ENCODE peak calls at places on chromosomes 16 and 17, in seven cellular contexts. D is left ventricle myocardium inferior; F is HCT116; E is psoas muscle; I is cardiac muscle cell; Y is CD4-positive, alpha-beta memory T cell; O is CD8-positive, alpha-beta T cell. H is an unnamed sample. For H3K4me1, the result is how much of the 10 kb centered on the place peaks cover.

GRCh38 chr17:80820331-80820730 is 171.3 kb upstream of the CHMP6 start:
- DNase-seq in D (no peak), F (no peak), E (no peak), I (no peak), Y (no peak), O (no peak), H (no peak)

GRCh38 chr17:65917560-65917959 is 274.4 kb downstream of the CEP112 start:
- DNase-seq in D (no peak), F (no peak), E (no peak), I (no peak), Y (no peak), O (no peak), H (peak)

GRCh38 chr16:84955427-84955826 is 55.9 kb downstream of the ZDHHC7 start:
- DNase-seq in D (no peak), F (no peak), E (no peak), I (no peak), Y (no peak), O (no peak), H (no peak)

GRCh38 chr17:59154335-59154720 is 658 bp downstream of the SKA2 start:
- DNase-seq in D (no peak), F (no peak), E (peak), I (peak), Y (no peak), O (peak), H (peak)

GRCh38 chr16:68764866-68765265 is 27.8 kb downstream of the CDH1 start:
- DNase-seq in D (no peak), F (no peak), E (no peak), I (no peak), Y (peak), O (no peak), H (no peak)

GRCh38 chr16:8936421-8936820 is 27.3 kb downstream of the USP7 start:
- DNase-seq in D (no peak), F (peak), E (no peak), I (no peak), Y (peak), O (peak), H (no peak)

GRCh38 chr17:61735807-61736206 is 127.5 kb downstream of the BRIP1 start:
- DNase-seq in D (no peak), F (no peak), E (no peak), I (no peak), Y (no peak), O (no peak), H (no peak)

GRCh38 chr16:27154573-27155521 is 48.5 kb upstream of the KDM8 start:
- DNase-seq in D (peak), F (peak), E (peak), I (peak), Y (peak), O (peak), H (peak)

GRCh38 chr17:17766351-17767095 is 70.3 kb downstream of the SREBF1 start:
- DNase-seq in D (no peak), F (no peak), E (no peak), I (no peak), Y (no peak), O (peak), H (no peak)

GRCh38 chr16:14455577-14455976 is 174.5 kb downstream of the PARN start:
- DNase-seq in D (no peak), F (peak), E (no peak), I (peak), Y (no peak), O (no peak), H (no peak)

GRCh38 chr17:28946239-28946638 is 5.1 kb downstream of the PHF12 start:
- DNase-seq in D (no peak), F (no peak), E (no peak), I (no peak), Y (no peak), O (no peak), H (no peak)

GRCh38 chr16:19696961-19697360 is 21.1 kb downstream of the KNOP1 start:
- DNase-seq in D (no peak), F (no peak), E (no peak), I (no peak), Y (no peak), O (no peak), H (no peak)

GRCh38 chr16:53052519-53053501 is at the start of gene CHD9NB:
- DNase-seq in D (no peak), F (peak), E (no peak), I (no peak), Y (no peak), O (no peak), H (no peak)

DNA sequence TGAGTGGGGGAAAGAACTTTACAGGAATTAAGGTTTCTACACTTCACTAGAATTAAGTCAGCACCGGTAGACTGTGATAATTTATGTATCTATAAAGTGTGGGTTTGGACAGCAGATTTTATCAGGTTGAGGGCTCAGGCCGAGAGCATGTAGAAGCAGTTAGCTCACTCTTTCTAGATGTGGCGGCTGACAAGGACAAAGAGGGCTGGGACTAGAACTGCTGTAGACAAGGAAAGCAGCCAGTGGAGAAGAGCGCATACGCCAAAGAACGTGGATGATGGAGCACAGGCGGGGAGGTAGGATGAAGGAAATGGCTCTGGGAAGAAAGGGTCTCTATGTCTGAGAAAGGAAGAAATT is 504 bp upstream of the GOSR1 start:
- DNase-seq in D (no peak), F (no peak), E (no peak), I (peak), Y (no peak), O (peak), H (no peak)
- H3K4me3 ChIP-seq in D (peak), F (peak), E (peak), I (peak), Y (peak), O (peak), H (peak)

DNA sequence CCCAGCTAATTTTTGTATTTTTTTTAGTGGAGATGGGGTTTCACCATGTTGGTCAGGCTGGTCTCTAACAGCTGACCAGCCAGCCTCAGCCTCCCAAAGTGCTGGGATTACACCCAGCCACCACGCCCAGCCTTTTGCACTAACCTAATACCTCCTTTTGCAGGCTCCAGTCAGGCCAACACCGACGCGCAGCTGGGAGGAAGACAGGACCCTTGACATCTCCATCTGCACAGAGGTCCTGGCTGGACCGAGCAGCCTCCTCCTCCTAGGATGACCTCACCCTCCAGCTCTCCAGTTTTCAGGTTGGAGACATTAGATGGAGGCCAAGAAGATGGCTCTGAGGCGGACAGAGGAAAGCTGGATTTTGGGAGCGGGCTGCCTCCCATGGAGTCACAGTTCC is 2.0 kb downstream of the TRPV2 start:
- DNase-seq in D (no peak), F (no peak), E (no peak), I (no peak), Y (no peak), O (no peak), H (no peak)
- H3K27ac ChIP-seq in D (peak), F (no peak), E (peak), I (no peak), Y (peak), O (no peak), H (no peak)

GRCh38 chr16:13109171-13109570 is 207.8 kb downstream of the SHISA9 start:
- DNase-seq in D (no peak), F (no peak), E (no peak), I (no peak), Y (no peak), O (no peak), H (no peak)
- H3K4me1 ChIP-seq in D (under half), F (under half), E (under half), I (under half), Y (under half), O (under half), H (under half)

GRCh38 chr17:81991684-81992513 is 14.5 kb downstream of the ASPSCR1 start:
- DNase-seq in D (peak), F (no peak), E (peak), I (peak), Y (no peak), O (no peak), H (no peak)
- H3K4me3 ChIP-seq in D (peak), F (no peak), E (peak), I (no peak), Y (no peak), O (no peak), H (no peak)

DNA sequence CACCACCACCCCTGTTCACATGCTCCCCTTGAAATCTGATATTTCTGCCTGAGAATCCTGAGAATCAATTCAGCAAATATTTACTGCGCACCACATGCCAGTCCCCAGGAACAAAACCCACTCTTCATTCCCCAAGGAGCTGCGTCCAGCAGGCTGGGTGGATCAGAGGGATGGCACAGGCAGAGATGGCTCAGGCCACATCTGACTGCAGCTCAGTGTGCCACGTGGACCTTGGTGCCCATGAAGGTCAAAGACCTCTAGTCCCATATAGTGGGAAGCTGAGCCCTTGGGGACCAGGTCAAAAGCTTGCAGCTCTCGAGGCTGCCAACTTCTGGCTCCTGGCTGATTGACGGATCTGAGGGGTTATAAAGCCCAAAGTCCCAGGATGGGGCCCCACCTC is 31.8 kb downstream of the CD300LF start:
- DNase-seq in D (no peak), F (no peak), E (no peak), I (no peak), Y (no peak), O (no peak), H (no peak)
- H3K27ac ChIP-seq in D (no peak), F (no peak), E (no peak), I (no peak), Y (no peak), O (no peak), H (no peak)

GRCh38 chr17:351875-352420 is 659 bp downstream of the RPH3AL start:
- DNase-seq in D (no peak), F (no peak), E (no peak), I (no peak), Y (no peak), O (no peak), H (no peak)
- H3K4me1 ChIP-seq in D (half or more), F (under half), E (under half), I (under half), Y (under half), O (under half), H (under half)

DNA sequence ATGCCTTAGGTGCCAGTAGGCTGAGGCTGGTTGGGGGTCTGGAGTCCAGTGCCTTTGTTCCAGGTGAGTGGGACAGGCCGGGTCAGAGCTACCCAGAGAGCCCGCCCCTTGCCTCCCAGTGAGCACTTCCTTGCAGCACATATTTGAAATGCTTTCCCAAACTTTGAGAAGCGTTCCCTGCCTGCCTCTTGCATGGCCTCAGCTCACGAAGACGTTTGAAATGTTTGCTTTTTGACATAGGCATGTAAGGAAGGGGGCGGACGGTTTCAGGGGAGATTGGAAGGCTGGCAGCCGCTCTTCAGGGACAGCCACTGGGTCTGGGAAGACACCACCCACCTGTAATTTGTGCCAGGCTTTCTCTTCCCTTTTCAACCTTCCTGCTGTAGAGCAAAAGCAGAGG is 5.1 kb upstream of the FOXL1 start:
- DNase-seq in D (no peak), F (no peak), E (no peak), I (no peak), Y (no peak), O (no peak), H (no peak)
- H3K4me3 ChIP-seq in D (no peak), F (no peak), E (no peak), I (no peak), Y (no peak), O (no peak), H (no peak)